ENCODE peak calls at places on chromosomes 13 and 19, in ten cellular contexts. One of them, this sample, is unnamed.

GRCh38 chr13:83881031-83881727 is 1.1 kb downstream of the SLITRK1 start:
- DNase-seq in uterus: no peak
- DNase-seq in BE2C: no peak
- DNase-seq in GM12865: no peak
- DNase-seq in endothelial cell: no peak
- DNase-seq in heart right ventricle: no peak
- DNase-seq in nephron progenitor cell: no peak
- DNase-seq in MCF 10A: no peak
- DNase-seq in pancreas: no peak
- DNase-seq in kidney epithelial cell: no peak
- DNase-seq in this sample: no peak

GRCh38 chr13:80524447-80525215 is 183.7 kb upstream of the SPRY2 start:
- DNase-seq in uterus: no peak
- DNase-seq in BE2C: no peak
- DNase-seq in GM12865: no peak
- DNase-seq in endothelial cell: no peak
- DNase-seq in heart right ventricle: no peak
- DNase-seq in nephron progenitor cell: no peak
- DNase-seq in MCF 10A: peak
- DNase-seq in pancreas: no peak
- DNase-seq in kidney epithelial cell: no peak
- DNase-seq in this sample: no peak

GRCh38 chr13:114134111-114134943 is 1.9 kb upstream of the RASA3 start:
- DNase-seq in uterus: no peak
- DNase-seq in BE2C: no peak
- DNase-seq in GM12865: peak
- DNase-seq in endothelial cell: no peak
- DNase-seq in heart right ventricle: no peak
- DNase-seq in nephron progenitor cell: peak
- DNase-seq in MCF 10A: no peak
- DNase-seq in pancreas: no peak
- DNase-seq in kidney epithelial cell: no peak
- DNase-seq in this sample: no peak

GRCh38 chr13:34675626-34676025 is 266.4 kb upstream of the NBEA start:
- DNase-seq in uterus: no peak
- DNase-seq in BE2C: no peak
- DNase-seq in GM12865: no peak
- DNase-seq in endothelial cell: no peak
- DNase-seq in heart right ventricle: no peak
- DNase-seq in nephron progenitor cell: no peak
- DNase-seq in MCF 10A: no peak
- DNase-seq in pancreas: no peak
- DNase-seq in kidney epithelial cell: no peak
- DNase-seq in this sample: no peak

GRCh38 chr13:40272776-40273139 is 393.7 kb downstream of the FOXO1 start:
- DNase-seq in uterus: no peak
- DNase-seq in BE2C: no peak
- DNase-seq in GM12865: no peak
- DNase-seq in endothelial cell: no peak
- DNase-seq in heart right ventricle: no peak
- DNase-seq in nephron progenitor cell: no peak
- DNase-seq in MCF 10A: peak
- DNase-seq in pancreas: no peak
- DNase-seq in kidney epithelial cell: no peak
- DNase-seq in this sample: no peak

GRCh38 chr19:51198641-51199040 is 26.2 kb upstream of the CD33 start:
- DNase-seq in uterus: no peak
- DNase-seq in BE2C: no peak
- DNase-seq in GM12865: no peak
- DNase-seq in endothelial cell: no peak
- DNase-seq in heart right ventricle: no peak
- DNase-seq in nephron progenitor cell: no peak
- DNase-seq in MCF 10A: no peak
- DNase-seq in pancreas: no peak
- DNase-seq in kidney epithelial cell: no peak
- DNase-seq in this sample: no peak

GRCh38 chr13:114019367-114019766 is 45.5 kb upstream of the C13orf46 start:
- DNase-seq in uterus: no peak
- DNase-seq in BE2C: peak
- DNase-seq in GM12865: peak
- DNase-seq in endothelial cell: peak
- DNase-seq in heart right ventricle: no peak
- DNase-seq in nephron progenitor cell: peak
- DNase-seq in MCF 10A: no peak
- DNase-seq in pancreas: no peak
- DNase-seq in kidney epithelial cell: no peak
- DNase-seq in this sample: no peak

GRCh38 chr13:99522288-99522687 is 21.0 kb downstream of the TM9SF2 start:
- DNase-seq in uterus: no peak
- DNase-seq in BE2C: no peak
- DNase-seq in GM12865: no peak
- DNase-seq in endothelial cell: no peak
- DNase-seq in heart right ventricle: no peak
- DNase-seq in nephron progenitor cell: no peak
- DNase-seq in MCF 10A: no peak
- DNase-seq in pancreas: no peak
- DNase-seq in kidney epithelial cell: no peak
- DNase-seq in this sample: no peak

GRCh38 chr19:48565090-48565489 is 13.1 kb downstream of the SULT2B1 start:
- DNase-seq in uterus: no peak
- DNase-seq in BE2C: no peak
- DNase-seq in GM12865: no peak
- DNase-seq in endothelial cell: no peak
- DNase-seq in heart right ventricle: no peak
- DNase-seq in nephron progenitor cell: no peak
- DNase-seq in MCF 10A: peak
- DNase-seq in pancreas: no peak
- DNase-seq in kidney epithelial cell: no peak
- DNase-seq in this sample: no peak

GRCh38 chr13:21053231-21053630 is 8.2 kb downstream of the LATS2 start:
- DNase-seq in uterus: no peak
- DNase-seq in BE2C: no peak
- DNase-seq in GM12865: no peak
- DNase-seq in endothelial cell: no peak
- DNase-seq in heart right ventricle: no peak
- DNase-seq in nephron progenitor cell: no peak
- DNase-seq in MCF 10A: no peak
- DNase-seq in pancreas: no peak
- DNase-seq in kidney epithelial cell: no peak
- DNase-seq in this sample: no peak

DNA sequence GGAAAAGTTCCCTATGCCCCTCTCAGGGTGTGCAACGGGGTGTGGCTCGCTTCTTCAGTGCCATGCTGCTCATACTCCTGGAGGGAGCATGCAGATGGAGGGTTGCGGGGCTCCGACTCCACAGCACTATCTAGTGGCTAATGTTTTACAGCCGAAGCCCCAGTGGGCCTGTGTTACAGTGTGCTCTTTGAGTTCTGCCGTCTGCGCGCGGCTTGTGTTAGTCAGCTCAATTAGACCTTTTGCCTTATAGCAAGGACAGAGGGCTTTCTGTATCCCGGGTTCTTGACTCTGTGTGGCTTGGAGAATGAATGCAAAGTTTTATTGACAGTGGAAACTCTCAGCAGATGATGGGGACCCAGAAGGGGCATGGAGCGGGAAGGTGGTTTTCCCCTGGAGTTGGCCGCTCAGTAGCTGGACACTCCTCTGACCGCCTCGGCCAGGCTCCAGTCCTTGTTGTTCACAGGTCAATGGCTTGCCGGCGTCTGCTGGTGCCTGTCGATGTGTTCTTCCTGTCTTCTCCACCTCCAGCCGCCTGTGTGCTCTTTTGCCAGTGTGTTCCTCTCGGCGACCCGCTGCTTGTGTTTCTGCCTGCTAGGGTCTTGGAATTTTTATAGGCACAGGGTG is 383.4 kb downstream of the LMO7 start:
- DNase-seq in uterus: no peak
- DNase-seq in BE2C: peak
- DNase-seq in GM12865: peak
- DNase-seq in endothelial cell: peak
- DNase-seq in heart right ventricle: peak
- DNase-seq in nephron progenitor cell: peak
- DNase-seq in MCF 10A: peak
- DNase-seq in pancreas: no peak
- DNase-seq in kidney epithelial cell: no peak
- DNase-seq in this sample: no peak
- TF ChIP-seq CTCF in uterus: no peak
- TF ChIP-seq CTCF in BE2C: peak
- TF ChIP-seq CTCF in GM12865: no peak
- TF ChIP-seq CTCF in endothelial cell: no peak
- TF ChIP-seq CTCF in heart right ventricle: no peak
- TF ChIP-seq CTCF in nephron progenitor cell: peak
- TF ChIP-seq CTCF in MCF 10A: peak
- TF ChIP-seq CTCF in pancreas: no peak
- TF ChIP-seq CTCF in kidney epithelial cell: peak
- TF ChIP-seq CTCF in this sample: peak

GRCh38 chr13:26449063-26449848 is 108.2 kb upstream of the WASF3 start:
- DNase-seq in uterus: no peak
- DNase-seq in BE2C: no peak
- DNase-seq in GM12865: peak
- DNase-seq in endothelial cell: no peak
- DNase-seq in heart right ventricle: no peak
- DNase-seq in nephron progenitor cell: no peak
- DNase-seq in MCF 10A: no peak
- DNase-seq in pancreas: no peak
- DNase-seq in kidney epithelial cell: no peak
- DNase-seq in this sample: no peak
- TF ChIP-seq CTCF in uterus: no peak
- TF ChIP-seq CTCF in BE2C: no peak
- TF ChIP-seq CTCF in GM12865: no peak
- TF ChIP-seq CTCF in endothelial cell: no peak
- TF ChIP-seq CTCF in heart right ventricle: no peak
- TF ChIP-seq CTCF in nephron progenitor cell: no peak
- TF ChIP-seq CTCF in MCF 10A: no peak
- TF ChIP-seq CTCF in pancreas: no peak
- TF ChIP-seq CTCF in kidney epithelial cell: no peak
- TF ChIP-seq CTCF in this sample: no peak

GRCh38 chr19:49866933-49867782 is at the start of gene PNKP:
- DNase-seq in uterus: peak
- DNase-seq in BE2C: peak
- DNase-seq in GM12865: peak
- DNase-seq in endothelial cell: peak
- DNase-seq in heart right ventricle: peak
- DNase-seq in nephron progenitor cell: peak
- DNase-seq in MCF 10A: peak
- DNase-seq in pancreas: peak
- DNase-seq in kidney epithelial cell: no peak
- DNase-seq in this sample: peak

GRCh38 chr19:49863935-49864320 is 3.4 kb downstream of the PNKP start:
- DNase-seq in uterus: peak
- DNase-seq in BE2C: no peak
- DNase-seq in GM12865: no peak
- DNase-seq in endothelial cell: no peak
- DNase-seq in heart right ventricle: no peak
- DNase-seq in nephron progenitor cell: no peak
- DNase-seq in MCF 10A: no peak
- DNase-seq in pancreas: no peak
- DNase-seq in kidney epithelial cell: no peak
- DNase-seq in this sample: no peak

GRCh38 chr19:49863254-49863934 is 4.0 kb downstream of the PNKP start:
- DNase-seq in uterus: no peak
- DNase-seq in BE2C: no peak
- DNase-seq in GM12865: no peak
- DNase-seq in endothelial cell: no peak
- DNase-seq in heart right ventricle: no peak
- DNase-seq in nephron progenitor cell: no peak
- DNase-seq in MCF 10A: no peak
- DNase-seq in pancreas: no peak
- DNase-seq in kidney epithelial cell: no peak
- DNase-seq in this sample: no peak

GRCh38 chr19:49862411-49863253 is 4.7 kb downstream of the PNKP start:
- DNase-seq in uterus: peak
- DNase-seq in BE2C: peak
- DNase-seq in GM12865: peak
- DNase-seq in endothelial cell: peak
- DNase-seq in heart right ventricle: no peak
- DNase-seq in nephron progenitor cell: peak
- DNase-seq in MCF 10A: no peak
- DNase-seq in pancreas: peak
- DNase-seq in kidney epithelial cell: no peak
- DNase-seq in this sample: no peak

GRCh38 chr19:49864890-49865289 is 2.5 kb downstream of the PNKP start:
- DNase-seq in uterus: no peak
- DNase-seq in BE2C: no peak
- DNase-seq in GM12865: no peak
- DNase-seq in endothelial cell: no peak
- DNase-seq in heart right ventricle: no peak
- DNase-seq in nephron progenitor cell: no peak
- DNase-seq in MCF 10A: no peak
- DNase-seq in pancreas: no peak
- DNase-seq in kidney epithelial cell: no peak
- DNase-seq in this sample: no peak
- TF ChIP-seq CTCF in uterus: no peak
- TF ChIP-seq CTCF in BE2C: no peak
- TF ChIP-seq CTCF in GM12865: no peak
- TF ChIP-seq CTCF in endothelial cell: no peak
- TF ChIP-seq CTCF in heart right ventricle: no peak
- TF ChIP-seq CTCF in nephron progenitor cell: no peak
- TF ChIP-seq CTCF in MCF 10A: no peak
- TF ChIP-seq CTCF in pancreas: no peak
- TF ChIP-seq CTCF in kidney epithelial cell: no peak
- TF ChIP-seq CTCF in this sample: no peak

GRCh38 chr19:54461201-54462071 is 2.1 kb downstream of the LENG9 start:
- DNase-seq in uterus: no peak
- DNase-seq in BE2C: no peak
- DNase-seq in GM12865: no peak
- DNase-seq in endothelial cell: no peak
- DNase-seq in heart right ventricle: no peak
- DNase-seq in nephron progenitor cell: no peak
- DNase-seq in MCF 10A: no peak
- DNase-seq in pancreas: peak
- DNase-seq in kidney epithelial cell: no peak
- DNase-seq in this sample: no peak

GRCh38 chr19:54463531-54464043 is at the start of gene LENG9:
- DNase-seq in uterus: peak
- DNase-seq in BE2C: peak
- DNase-seq in GM12865: peak
- DNase-seq in endothelial cell: peak
- DNase-seq in heart right ventricle: peak
- DNase-seq in nephron progenitor cell: peak
- DNase-seq in MCF 10A: peak
- DNase-seq in pancreas: peak
- DNase-seq in kidney epithelial cell: peak
- DNase-seq in this sample: peak

GRCh38 chr19:54464044-54464623 is 556 bp upstream of the LENG9 start:
- DNase-seq in uterus: peak
- DNase-seq in BE2C: peak
- DNase-seq in GM12865: peak
- DNase-seq in endothelial cell: peak
- DNase-seq in heart right ventricle: peak
- DNase-seq in nephron progenitor cell: peak
- DNase-seq in MCF 10A: peak
- DNase-seq in pancreas: peak
- DNase-seq in kidney epithelial cell: peak
- DNase-seq in this sample: peak

GRCh38 chr19:54462072-54462712 is 1.4 kb downstream of the LENG9 start:
- DNase-seq in uterus: no peak
- DNase-seq in BE2C: no peak
- DNase-seq in GM12865: no peak
- DNase-seq in endothelial cell: no peak
- DNase-seq in heart right ventricle: no peak
- DNase-seq in nephron progenitor cell: no peak
- DNase-seq in MCF 10A: peak
- DNase-seq in pancreas: peak
- DNase-seq in kidney epithelial cell: no peak
- DNase-seq in this sample: no peak

GRCh38 chr19:54462713-54463530 is 656 bp downstream of the LENG9 start:
- DNase-seq in uterus: peak
- DNase-seq in BE2C: peak
- DNase-seq in GM12865: peak
- DNase-seq in endothelial cell: peak
- DNase-seq in heart right ventricle: peak
- DNase-seq in nephron progenitor cell: peak
- DNase-seq in MCF 10A: peak
- DNase-seq in pancreas: peak
- DNase-seq in kidney epithelial cell: no peak
- DNase-seq in this sample: peak
- TF ChIP-seq CTCF in uterus: peak
- TF ChIP-seq CTCF in BE2C: peak
- TF ChIP-seq CTCF in GM12865: peak
- TF ChIP-seq CTCF in endothelial cell: no peak
- TF ChIP-seq CTCF in heart right ventricle: no peak
- TF ChIP-seq CTCF in nephron progenitor cell: no peak
- TF ChIP-seq CTCF in MCF 10A: peak
- TF ChIP-seq CTCF in pancreas: no peak
- TF ChIP-seq CTCF in kidney epithelial cell: peak
- TF ChIP-seq CTCF in this sample: peak